ENCODE peak calls at places on chromosomes 4 and X, in five cellular contexts. L is HEK293T, P is NCI-H1436, R is GDM1, Q is T-cell. S is an unnamed sample.
A peak's percentile ranks its signal among the peaks of the same experiment; 100 is the strongest.

GRCh38 chr4:93749351-93749761 is 79.2 kb upstream of the ATOH1 start:
- DNase-seq in L (no peak), P (no peak), R (no peak), Q (no peak), S (no peak)

GRCh38 chr4:89754531-89754930 is 82.4 kb downstream of the SNCA start:
- DNase-seq in L (no peak), P (no peak), R (no peak), Q (no peak), S (no peak)

GRCh38 chr4:76952631-76953587 is 3.4 kb downstream of the SEPTIN11 start:
- DNase-seq in L (no peak), P (no peak), R (no peak), Q (no peak), S (no peak)

GRCh38 chrX:155216940-155217450 is 735 bp downstream of the VBP1 start:
- DNase-seq in L (peak; percentile 21), P (peak; percentile 3), R (no peak), Q (no peak), S (no peak)

GRCh38 chr4:72951628-72952027 is 117.9 kb downstream of the COX18 start:
- DNase-seq in L (no peak), P (no peak), R (no peak), Q (no peak), S (no peak)

GRCh38 chrX:152259150-152259549 is 120.8 kb upstream of the MAGEA10 start:
- DNase-seq in L (no peak), P (no peak), R (no peak), Q (no peak), S (no peak)

GRCh38 chrX:94058728-94059382 is 384.8 kb downstream of the FAM133A start:
- DNase-seq in L (peak; percentile 37), P (no peak), R (no peak), Q (no peak), S (no peak)

GRCh38 chr4:35138449-35138848 is 1105.9 kb downstream of the ARAP2 start:
- DNase-seq in L (no peak), P (no peak), R (no peak), Q (no peak), S (no peak)

GRCh38 chr4:184190711-184191110 is 27.0 kb downstream of the ENPP6 start:
- DNase-seq in L (no peak), P (no peak), R (no peak), Q (no peak), S (no peak)

GRCh38 chr4:3690576-3691152 is 75.5 kb upstream of the ADRA2C start:
- DNase-seq in L (no peak), P (no peak), R (no peak), Q (no peak), S (no peak)

GRCh38 chr4:160825644-160826338 is 1338.0 kb downstream of the FSTL5 start:
- DNase-seq in L (no peak), P (no peak), R (no peak), Q (no peak), S (no peak)

GRCh38 chr4:152344001-152344400 is 191.9 kb downstream of the FBXW7 start:
- DNase-seq in L (no peak), P (no peak), R (no peak), Q (no peak), S (no peak)

GRCh38 chr4:168440442-168441264 is 39.6 kb downstream of the DDX60L start:
- DNase-seq in L (no peak), P (no peak), R (no peak), Q (no peak), S (no peak)

GRCh38 chrX:50471390-50471789 is 765 bp upstream of the DGKK start:
- DNase-seq in L (no peak), P (no peak), R (no peak), Q (no peak), S (no peak)

GRCh38 chrX:40550069-40550468 is 30.7 kb upstream of the ATP6AP2 start:
- DNase-seq in L (no peak), P (peak; percentile 67), R (no peak), Q (no peak), S (no peak)

GRCh38 chr4:25827373-25827772 is 35.4 kb downstream of the SEL1L3 start:
- DNase-seq in L (no peak), P (no peak), R (no peak), Q (no peak), S (no peak)

GRCh38 chrX:130688360-130688759 is 214.6 kb downstream of the ENOX2 start:
- DNase-seq in L (no peak), P (no peak), R (no peak), Q (no peak), S (no peak)

GRCh38 chrX:130415201-130415600 is 13.4 kb downstream of the RBMX2 start:
- DNase-seq in L (no peak), P (no peak), R (no peak), Q (no peak), S (no peak)

GRCh38 chr4:15042529-15043167 is 40.4 kb downstream of the CPEB2 start:
- DNase-seq in L (no peak), P (no peak), R (no peak), Q (no peak), S (no peak)

GRCh38 chr4:121256346-121256745 is 92.2 kb upstream of the TNIP3 start:
- DNase-seq in L (no peak), P (no peak), R (no peak), Q (peak; percentile 22), S (no peak)

GRCh38 chrX:1072637-1073377 is 139.6 kb downstream of the CRLF2 start:
- DNase-seq in L (peak; percentile 64), P (no peak), R (no peak), Q (no peak), S (no peak)

GRCh38 chrX:79366888-79367749 is at the start of gene ITM2A:
- DNase-seq in L (no peak), P (no peak), R (peak; percentile 80), Q (peak; percentile 60), S (peak; percentile 81)

GRCh38 chrX:18598413-18598812 is 73.5 kb downstream of the RS1 start:
- DNase-seq in L (no peak), P (no peak), R (no peak), Q (no peak), S (no peak)

GRCh38 chr4:78584863-78585576 is 33.5 kb downstream of the ANXA3 start:
- DNase-seq in L (no peak), P (no peak), R (no peak), Q (no peak), S (no peak)

GRCh38 chr4:118918388-118918787 is 29.7 kb downstream of the SYNPO2 start:
- DNase-seq in L (no peak), P (no peak), R (no peak), Q (no peak), S (no peak)

GRCh38 chr4:158783775-158784174 is 14.9 kb downstream of the FNIP2 start:
- DNase-seq in L (no peak), P (no peak), R (no peak), Q (no peak), S (no peak)

GRCh38 chr4:148060264-148061138 is 328.6 kb downstream of the ARHGAP10 start:
- DNase-seq in L (no peak), P (no peak), R (no peak), Q (no peak), S (no peak)

GRCh38 chrX:94961730-94962129 is 1287.7 kb downstream of the FAM133A start:
- DNase-seq in L (no peak), P (peak; percentile 28), R (no peak), Q (no peak), S (no peak)

GRCh38 chr4:185424905-185425599 is 712 bp downstream of the UFSP2 start:
- DNase-seq in L (no peak), P (no peak), R (no peak), Q (no peak), S (peak; percentile 58)

GRCh38 chrX:26295425-26295824 is 79.5 kb downstream of the MAGEB5 start:
- DNase-seq in L (no peak), P (no peak), R (no peak), Q (no peak), S (no peak)

GRCh38 chr4:151644625-151645024 is 116.2 kb downstream of the GATB start:
- DNase-seq in L (peak; percentile 65), P (peak; percentile 59), R (no peak), Q (no peak), S (no peak)

GRCh38 chr4:67700119-67700873 is 659 bp downstream of the UBA6 start:
- DNase-seq in L (no peak), P (no peak), R (no peak), Q (no peak), S (no peak)

GRCh38 chrX:15694968-15695451 is 30.4 kb upstream of the CLTRN start:
- DNase-seq in L (no peak), P (no peak), R (no peak), Q (no peak), S (no peak)

GRCh38 chrX:47745386-47745785 is 86.4 kb upstream of the UXT start:
- DNase-seq in L (no peak), P (no peak), R (no peak), Q (no peak), S (no peak)

S was measured in activated CD8-positive, alpha-beta memory T cell treated with anti-CD3 and anti-CD28 coated beads for 24 hours.